ENCODE peak calls at places on chromosomes 2 and 18, in four cellular contexts. E is K562, J is HepG2, Q is GM12878. O is an unnamed sample.

GRCh38 chr2:1486670-1487069 is 73.4 kb downstream of the TPO start:
- DNase-seq in E (no peak), J (no peak), Q (no peak), O (no peak)

GRCh38 chr18:30889582-30890301 is 152.8 kb downstream of the DSC3 start:
- DNase-seq in E (no peak), J (no peak), Q (no peak), O (peak)

GRCh38 chr18:46250084-46250811 is 146.1 kb downstream of the HAUS1 start:
- DNase-seq in E (no peak), J (no peak), Q (peak), O (no peak)

GRCh38 chr2:974054-974453 is 23.4 kb downstream of the SNTG2 start:
- DNase-seq in E (no peak), J (no peak), Q (no peak), O (no peak)

GRCh38 chr2:199951023-199951422 is 4.3 kb downstream of the TYW5 start:
- DNase-seq in E (no peak), J (no peak), Q (no peak), O (no peak)

GRCh38 chr2:186031229-186031628 is 292.6 kb downstream of the FSIP2 start:
- DNase-seq in E (no peak), J (no peak), Q (no peak), O (no peak)

GRCh38 chr2:26757873-26758789 is 6.0 kb upstream of the SLC35F6 start:
- DNase-seq in E (no peak), J (peak), Q (peak), O (peak)

GRCh38 chr2:70779911-70780580 is 10.4 kb downstream of the FIGLA start:
- DNase-seq in E (no peak), J (no peak), Q (no peak), O (no peak)

GRCh38 chr2:213934560-213934959 is 476.3 kb upstream of the VWC2L start:
- DNase-seq in E (no peak), J (peak), Q (peak), O (no peak)

GRCh38 chr2:59025157-59025757 is 784.1 kb upstream of the FANCL start:
- DNase-seq in E (peak), J (peak), Q (no peak), O (peak)

DNA sequence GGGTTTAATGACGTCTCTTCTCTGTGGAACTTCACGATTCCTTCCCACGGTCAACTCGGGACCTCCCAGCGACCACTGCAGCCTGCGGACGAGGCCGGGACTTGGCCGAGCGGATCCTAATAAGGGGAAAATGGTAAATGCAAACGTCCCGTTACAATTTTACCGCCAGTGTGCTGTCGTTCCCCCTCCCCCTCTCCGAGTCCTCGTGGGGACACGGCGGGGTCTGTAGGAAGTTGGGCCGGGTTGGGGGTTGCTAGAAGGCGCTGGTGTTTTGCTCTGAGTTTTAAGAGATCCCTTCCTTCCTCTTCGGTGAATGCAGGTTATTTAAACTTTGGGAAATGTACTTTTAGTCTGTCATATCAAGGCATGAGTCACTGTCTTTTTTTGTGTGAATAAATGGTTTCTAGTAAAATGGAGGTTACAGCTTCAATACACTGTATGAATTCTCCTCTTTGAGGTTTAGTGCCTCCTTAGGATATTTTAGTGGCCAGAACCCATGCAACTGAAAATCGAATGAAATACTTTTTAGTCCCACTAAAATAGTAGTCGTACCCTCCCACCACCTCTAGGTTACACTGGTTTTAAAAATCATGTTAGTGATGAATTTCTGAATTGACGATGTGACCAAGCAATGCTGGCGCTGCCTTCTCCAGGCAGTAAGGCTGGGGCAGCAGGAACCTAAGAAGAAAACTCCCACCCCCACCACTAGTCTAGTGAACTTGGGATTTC is 2.3 kb downstream of the HOXD11 start:
- DNase-seq in E (no peak), J (no peak), Q (no peak), O (no peak)
- TF ChIP-seq ETV6 in E (no peak), J (no peak), Q (no peak), O (no peak)

DNA sequence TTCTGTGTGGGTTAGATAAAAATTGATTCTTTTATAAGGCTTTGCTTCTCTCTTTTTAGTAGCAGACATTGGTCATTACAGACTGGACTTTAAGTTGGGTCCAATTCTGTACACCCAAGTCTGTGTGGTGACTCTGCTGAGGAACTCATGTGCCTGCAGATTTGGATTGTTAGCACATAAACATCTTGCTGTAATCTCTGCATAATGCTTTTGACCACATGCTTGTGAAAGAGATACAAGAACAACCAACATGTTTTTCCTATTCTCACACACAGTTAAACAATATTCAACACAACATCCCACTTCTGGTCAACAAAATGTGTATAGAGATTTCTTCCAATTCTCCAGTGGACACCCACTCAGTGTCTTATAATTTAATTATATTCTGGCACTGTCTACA is 270.1 kb downstream of the RDH14 start:
- DNase-seq in E (no peak), J (no peak), Q (no peak), O (no peak)
- TF ChIP-seq ETV6 in E (no peak), J (no peak), Q (no peak), O (no peak)

DNA sequence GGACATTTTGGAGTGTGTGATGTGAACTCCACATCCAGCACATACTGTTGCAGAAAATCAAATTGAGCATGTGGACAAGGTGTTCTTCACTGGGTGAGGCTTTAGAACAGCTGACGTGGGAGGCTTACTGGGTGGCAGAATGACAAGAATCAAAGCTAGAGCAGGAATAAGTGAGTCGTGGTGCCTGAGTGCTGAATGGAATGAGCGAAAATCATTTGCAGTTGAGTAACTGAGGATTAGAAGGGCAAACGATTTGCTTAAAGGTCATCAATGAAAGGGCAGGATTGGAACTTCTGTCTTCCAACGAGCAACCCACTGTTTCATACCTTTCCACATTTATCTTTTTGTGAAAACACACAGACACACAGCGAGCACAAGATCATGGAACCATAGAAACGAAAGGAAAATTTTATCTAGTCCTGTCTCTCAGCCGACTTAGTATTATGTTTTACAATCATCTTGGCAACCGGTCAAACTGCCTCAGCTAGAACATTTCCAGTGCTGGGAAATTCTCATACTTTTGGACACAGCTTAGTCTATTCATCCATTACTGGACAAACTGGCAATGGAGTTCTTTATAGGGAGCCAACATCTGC is 7.2 kb upstream of the DAW1 start:
- DNase-seq in E (no peak), J (no peak), Q (no peak), O (no peak)
- TF ChIP-seq ETV6 in E (no peak), J (no peak), Q (no peak), O (no peak)

DNA sequence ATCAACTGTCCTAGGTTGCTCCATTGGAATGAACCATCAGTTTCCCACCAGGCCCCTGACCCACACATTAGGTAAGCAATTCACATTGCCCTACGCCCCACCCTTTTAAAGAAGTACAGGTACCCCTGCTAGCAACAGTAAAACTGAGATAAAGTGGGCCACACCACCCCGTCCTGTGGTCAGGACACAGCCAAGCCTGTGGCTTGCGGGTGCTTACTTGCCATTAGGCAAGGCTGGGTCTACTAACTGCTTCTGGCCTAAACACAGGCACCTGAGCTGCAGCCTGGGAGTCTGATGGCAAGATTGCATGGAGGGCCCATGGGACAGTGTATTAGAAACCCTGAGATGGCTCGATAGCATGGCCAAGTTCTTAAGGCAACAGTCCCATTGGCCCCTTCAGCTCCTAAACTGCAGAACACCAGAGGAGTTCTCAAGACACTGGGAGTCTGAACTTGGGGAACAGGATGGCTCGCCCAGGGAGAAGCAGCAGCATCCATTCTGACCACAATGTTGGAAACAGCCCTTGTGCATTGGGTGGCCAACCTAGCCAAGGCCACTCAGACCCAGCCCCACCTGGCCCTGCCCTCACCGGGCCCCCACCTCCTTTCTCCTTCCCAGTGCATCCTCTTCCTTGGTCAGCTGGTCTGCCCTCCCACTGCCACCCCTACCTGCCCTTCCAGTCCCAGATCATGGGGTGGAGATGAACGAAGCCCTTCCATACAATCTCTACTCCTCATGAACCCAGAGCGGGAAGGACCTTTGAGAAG is 177.1 kb downstream of the TNS1 start:
- DNase-seq in E (no peak), J (no peak), Q (no peak), O (no peak)
- TF ChIP-seq ETV6 in E (no peak), J (no peak), Q (no peak), O (no peak)

DNA sequence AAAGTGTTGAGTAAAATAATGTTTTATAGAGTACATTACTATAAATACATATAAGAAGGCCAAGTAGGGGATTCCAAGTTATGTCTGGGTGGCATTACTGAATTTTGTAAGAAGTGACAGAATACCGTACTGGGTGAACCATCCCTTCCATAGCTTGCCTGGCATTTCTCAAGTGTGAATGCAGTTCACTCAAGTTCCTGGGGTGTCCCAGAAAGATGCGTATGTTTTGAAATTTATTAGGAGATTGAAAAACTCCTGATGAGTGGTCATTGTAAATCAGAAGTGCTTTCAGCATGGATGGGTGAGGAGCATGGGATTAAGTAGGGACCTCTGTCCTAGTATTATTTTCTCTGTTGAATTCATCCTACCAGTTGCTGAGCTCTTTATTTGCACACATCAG is 103.2 kb downstream of the VAPA start:
- DNase-seq in E (no peak), J (no peak), Q (no peak), O (no peak)
- TF ChIP-seq ETV6 in E (no peak), J (no peak), Q (no peak), O (no peak)

GRCh38 chr2:54572636-54573531 is 116.8 kb downstream of the SPTBN1 start:
- DNase-seq in E (no peak), J (no peak), Q (no peak), O (no peak)
- TF ChIP-seq ETV6 in E (no peak), J (no peak), Q (no peak), O (no peak)

GRCh38 chr18:75211721-75212625 is 1.4 kb downstream of the TSHZ1 start:
- DNase-seq in E (peak), J (peak), Q (no peak), O (peak)

GRCh38 chr18:75211002-75211621 is 515 bp downstream of the TSHZ1 start:
- DNase-seq in E (peak), J (peak), Q (no peak), O (no peak)

GRCh38 chr18:75210274-75211001 is at the start of gene TSHZ1:
- DNase-seq in E (peak), J (peak), Q (peak), O (no peak)

GRCh38 chr18:75213610-75214009 is 3.0 kb downstream of the TSHZ1 start:
- DNase-seq in E (no peak), J (no peak), Q (no peak), O (no peak)

GRCh38 chr18:75212626-75213110 is 2.1 kb downstream of the TSHZ1 start:
- DNase-seq in E (no peak), J (peak), Q (no peak), O (no peak)
- TF ChIP-seq ETV6 in E (no peak), J (no peak), Q (no peak), O (no peak)

GRCh38 chr2:155633887-155634570 is 698.5 kb downstream of the NR4A2 start:
- DNase-seq in E (no peak), J (no peak), Q (peak), O (no peak)
- TF ChIP-seq ETV6 in E (no peak), J (no peak), Q (no peak), O (no peak)

GRCh38 chr18:8462651-8463185 is 146.5 kb upstream of the RAB12 start:
- DNase-seq in E (no peak), J (peak), Q (no peak), O (no peak)
- TF ChIP-seq ETV6 in E (no peak), J (no peak), Q (no peak), O (no peak)

GRCh38 chr18:75678662-75679061 is 251.2 kb upstream of the SMIM21 start:
- DNase-seq in E (no peak), J (no peak), Q (no peak), O (no peak)
- TF ChIP-seq ETV6 in E (no peak), J (no peak), Q (no peak), O (no peak)

O was measured in WTC11.